ENCODE peak calls at places on chromosomes 2 and 18, in seven cellular contexts. H is BE2C; W is CD8-positive, alpha-beta T cell; T is mammary epithelial cell; J is endothelial cell; A is ovary; Q is psoas muscle. X is an unnamed sample.

GRCh38 chr2:201781583-201782051 is 884 bp upstream of the ALS2 start:
- DNase-seq in H (no peak), W (peak; percentile 23), T (no peak), J (no peak), A (peak; percentile 52), Q (peak; percentile 15), X (no peak)

GRCh38 chr2:3169106-3169870 is 208.3 kb downstream of the EIPR1 start:
- DNase-seq in H (no peak), W (no peak), T (peak; percentile 47), J (no peak), A (no peak), Q (no peak), X (no peak)

GRCh38 chr2:27296466-27296865 is 11.8 kb downstream of the UCN start:
- DNase-seq in H (no peak), W (no peak), T (no peak), J (no peak), A (no peak), Q (no peak), X (no peak)

GRCh38 chr2:106542730-106543359 is 55.7 kb downstream of the CD8B2 start:
- DNase-seq in H (peak; percentile 56), W (peak; percentile 72), T (peak; percentile 27), J (peak; percentile 85), A (peak; percentile 77), Q (peak; percentile 60), X (peak; percentile 83)

GRCh38 chr2:37779611-37780010 is 108.2 kb upstream of the CDC42EP3 start:
- DNase-seq in H (no peak), W (no peak), T (no peak), J (no peak), A (no peak), Q (no peak), X (no peak)

GRCh38 chr18:62877448-62878221 is 162.3 kb downstream of the PHLPP1 start:
- DNase-seq in H (no peak), W (no peak), T (no peak), J (no peak), A (no peak), Q (no peak), X (no peak)

GRCh38 chr18:42413870-42414269 is 458.8 kb downstream of the PIK3C3 start:
- DNase-seq in H (no peak), W (no peak), T (no peak), J (no peak), A (no peak), Q (no peak), X (no peak)

GRCh38 chr2:219335373-219335786 is 2.8 kb upstream of the RESP18 start:
- DNase-seq in H (no peak), W (no peak), T (peak; percentile 23), J (no peak), A (no peak), Q (no peak), X (no peak)

GRCh38 chr2:219352448-219353023 is 20.0 kb upstream of the RESP18 start:
- DNase-seq in H (peak; percentile 84), W (peak; percentile 64), T (peak; percentile 51), J (peak; percentile 84), A (no peak), Q (peak; percentile 26), X (peak; percentile 81)

GRCh38 chr2:16626497-16626896 is 39.1 kb downstream of the CYRIA start:
- DNase-seq in H (no peak), W (no peak), T (no peak), J (no peak), A (no peak), Q (peak; percentile 58), X (no peak)

GRCh38 chr2:210195066-210195852 is 24.1 kb upstream of the KANSL1L start:
- DNase-seq in H (peak; percentile 29), W (no peak), T (no peak), J (no peak), A (no peak), Q (no peak), X (no peak)

GRCh38 chr2:78201064-78201575 is 678.9 kb upstream of the LRRTM4 start:
- DNase-seq in H (no peak), W (no peak), T (no peak), J (no peak), A (no peak), Q (no peak), X (no peak)

GRCh38 chr2:240632291-240632670 is 7.0 kb downstream of the GPR35 start:
- DNase-seq in H (no peak), W (no peak), T (no peak), J (no peak), A (no peak), Q (no peak), X (no peak)

GRCh38 chr2:61961231-61961901 is 55.9 kb downstream of the COMMD1 start:
- DNase-seq in H (no peak), W (no peak), T (peak; percentile 52), J (no peak), A (no peak), Q (no peak), X (no peak)

GRCh38 chr2:43218221-43218549 is 8.2 kb downstream of the ZFP36L2 start:
- DNase-seq in H (no peak), W (no peak), T (no peak), J (no peak), A (peak; percentile 54), Q (no peak), X (no peak)
- TF ChIP-seq CTCF in H (no peak), W (no peak), T (no peak), J (no peak), A (no peak), Q (peak; percentile 9), X (no peak)

DNA sequence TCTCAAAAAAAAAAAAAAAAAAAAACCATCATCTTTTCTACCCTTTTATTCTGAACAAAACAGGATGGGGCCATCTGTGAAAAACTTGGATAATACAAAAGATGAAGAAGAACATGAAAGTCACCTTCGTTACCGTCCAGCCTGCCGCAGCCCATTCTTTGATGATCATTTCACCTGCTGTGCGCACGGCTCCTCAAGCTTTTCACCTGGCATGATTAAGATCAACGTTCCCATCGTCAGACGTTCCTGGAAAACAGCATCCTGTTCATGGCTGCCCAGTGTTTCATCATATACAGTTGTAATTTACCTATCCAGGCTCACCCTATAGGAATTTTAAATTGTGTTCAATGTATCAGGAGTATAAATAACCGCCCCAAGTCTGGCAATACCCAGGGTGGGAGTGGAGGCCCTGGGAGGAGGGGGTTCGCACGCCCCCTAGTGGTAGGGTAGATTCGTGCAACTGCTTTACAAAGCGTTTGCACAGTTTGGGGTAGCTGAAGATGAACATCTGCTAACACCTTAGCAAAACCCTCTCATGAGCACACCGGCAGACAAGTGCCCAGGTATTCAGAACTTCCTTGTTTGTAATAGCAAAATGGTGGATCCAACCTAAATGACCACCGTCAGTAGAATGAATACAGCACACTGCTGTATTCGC is 49.0 kb upstream of the GLI2 start:
- DNase-seq in H (no peak), W (no peak), T (no peak), J (no peak), A (no peak), Q (no peak), X (peak; percentile 23)
- TF ChIP-seq CTCF in H (peak; percentile 39), W (no peak), T (peak; percentile 41), J (peak; percentile 89), A (no peak), Q (peak; percentile 20), X (peak; percentile 80)

GRCh38 chr2:74862268-74862964 is 28.5 kb downstream of the HK2 start:
- DNase-seq in H (peak; percentile 37), W (no peak), T (no peak), J (no peak), A (no peak), Q (no peak), X (no peak)

GRCh38 chr2:74863802-74864248 is 29.9 kb downstream of the HK2 start:
- DNase-seq in H (no peak), W (no peak), T (no peak), J (no peak), A (no peak), Q (no peak), X (no peak)

GRCh38 chr2:74865770-74866674 is 32.1 kb downstream of the HK2 start:
- DNase-seq in H (no peak), W (no peak), T (no peak), J (no peak), A (no peak), Q (no peak), X (peak; percentile 37)

GRCh38 chr2:74867841-74868658 is 34.1 kb downstream of the HK2 start:
- DNase-seq in H (no peak), W (no peak), T (no peak), J (no peak), A (peak; percentile 78), Q (no peak), X (no peak)

GRCh38 chr2:74864728-74865722 is 31.1 kb downstream of the HK2 start:
- DNase-seq in H (peak; percentile 40), W (no peak), T (peak; percentile 89), J (no peak), A (no peak), Q (peak; percentile 37), X (peak; percentile 48)
- TF ChIP-seq CTCF in H (peak; percentile 13), W (no peak), T (no peak), J (no peak), A (no peak), Q (no peak), X (no peak)

GRCh38 chr2:74250189-74250631 is 51.8 kb downstream of the MTHFD2 start:
- DNase-seq in H (peak; percentile 42), W (peak; percentile 51), T (peak; percentile 9), J (peak; percentile 46), A (peak; percentile 65), Q (peak; percentile 27), X (peak; percentile 54)
- TF ChIP-seq CTCF in H (peak; percentile 71), W (peak; percentile 83), T (peak; percentile 71), J (peak; percentile 66), A (peak; percentile 52), Q (peak; percentile 69), X (peak; percentile 87)

DNA sequence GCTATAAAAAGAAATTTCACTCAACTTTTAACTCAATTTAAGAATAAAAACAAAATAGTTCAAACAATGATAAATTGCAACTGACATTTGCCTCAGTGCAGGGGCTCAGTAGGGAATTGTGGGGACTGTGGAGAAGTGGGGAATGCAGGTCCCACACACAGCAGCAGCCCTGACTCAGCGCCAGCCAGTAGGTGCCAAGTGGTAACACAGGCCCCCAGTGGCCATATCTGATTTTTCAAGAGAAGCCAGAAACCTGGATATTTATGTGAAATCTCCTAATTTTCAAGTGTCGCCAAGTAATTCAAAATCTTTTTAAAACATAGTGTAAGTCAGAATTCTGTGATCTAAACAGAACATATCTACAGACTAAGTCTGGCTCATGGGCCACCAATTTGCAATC is 186.3 kb downstream of the EN1 start:
- DNase-seq in H (no peak), W (no peak), T (no peak), J (no peak), A (no peak), Q (no peak), X (no peak)
- TF ChIP-seq CTCF in H (no peak), W (no peak), T (no peak), J (no peak), A (no peak), Q (no peak), X (peak; percentile 18)

DNA sequence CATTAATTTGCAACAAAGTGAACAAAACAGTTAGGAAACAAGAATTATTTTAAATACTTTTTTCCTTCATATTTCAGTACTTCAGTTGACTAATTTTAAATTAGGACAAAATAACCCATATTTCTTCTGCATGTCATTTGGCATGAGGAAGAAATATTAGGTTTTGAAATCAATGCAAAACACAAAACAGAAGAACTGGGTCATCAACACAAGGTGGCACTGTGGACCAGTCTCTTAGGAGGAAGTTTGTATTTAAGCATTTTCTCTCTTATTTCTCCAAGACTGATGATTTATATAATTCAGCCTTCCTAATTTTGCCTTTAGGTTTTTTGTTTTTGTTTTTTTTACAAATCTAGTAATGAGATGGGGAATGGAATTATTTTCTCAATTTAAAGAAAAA is 352.8 kb upstream of the KCNH7 start:
- DNase-seq in H (peak; percentile 9), W (no peak), T (peak; percentile 32), J (peak; percentile 30), A (no peak), Q (no peak), X (peak; percentile 34)
- TF ChIP-seq CTCF in H (peak; percentile 48), W (no peak), T (peak; percentile 74), J (peak; percentile 59), A (no peak), Q (peak; percentile 44), X (peak; percentile 53)